ENCODE peak calls at places on chromosomes 16 and 17, in four cellular contexts. J is dermis blood vessel endothelial cell, H is heart left ventricle, M is left ventricle myocardium superior. F is an unnamed sample.

GRCh38 chr17:48728232-48729231 is at the start of gene HOXB13:
- DNase-seq in J (peak; percentile 62), H (no peak), M (peak; percentile 55), F (no peak)

GRCh38 chr16:11080327-11080967 is 136.1 kb downstream of the CLEC16A start:
- DNase-seq in J (no peak), H (no peak), M (no peak), F (peak; percentile 53)

GRCh38 chr16:66270333-66270927 is 96.1 kb upstream of the CDH5 start:
- DNase-seq in J (peak; percentile 65), H (peak; percentile 90), M (peak; percentile 88), F (peak; percentile 94)

GRCh38 chr17:973053-973452 is 6.5 kb downstream of the NXN start:
- DNase-seq in J (no peak), H (peak; percentile 13), M (no peak), F (no peak)

GRCh38 chr16:57166951-57167350 is 18.9 kb downstream of the PSME3IP1 start:
- DNase-seq in J (no peak), H (no peak), M (no peak), F (no peak)

GRCh38 chr17:40956401-40957254 is 10.1 kb downstream of the KRT39 start:
- DNase-seq in J (no peak), H (no peak), M (no peak), F (no peak)

GRCh38 chr17:34883106-34884000 is 77.9 kb downstream of the CCT6B start:
- DNase-seq in J (no peak), H (no peak), M (no peak), F (no peak)

GRCh38 chr17:68383443-68384321 is 73.6 kb downstream of the WIPI1 start:
- DNase-seq in J (peak; percentile 96), H (no peak), M (no peak), F (no peak)

GRCh38 chr17:9346296-9346926 is 229.2 kb downstream of the STX8 start:
- DNase-seq in J (no peak), H (no peak), M (no peak), F (no peak)

GRCh38 chr16:7304932-7305331 is 27.7 kb upstream of the RBFOX1 start:
- DNase-seq in J (no peak), H (no peak), M (no peak), F (no peak)